ENCODE peak calls at places on chromosomes 11 and 22, in five cellular contexts. One of them, this sample, is unnamed.
A peak's percentile ranks its signal among the peaks of the same experiment; 100 is the strongest.

GRCh38 chr11:118916842-118917388 is 8.8 kb downstream of the BCL9L start:
- DNase-seq in H1: no peak
- DNase-seq in trophoblast cell: peak; percentile 73
- DNase-seq in neuronal stem cell: no peak
- DNase-seq in mesendoderm: peak; percentile 99
- DNase-seq in this sample: peak; percentile 83

GRCh38 chr11:100562102-100562501 is 125.0 kb upstream of the ARHGAP42 start:
- DNase-seq in H1: no peak
- DNase-seq in trophoblast cell: no peak
- DNase-seq in neuronal stem cell: no peak
- DNase-seq in mesendoderm: no peak
- DNase-seq in this sample: no peak

GRCh38 chr11:78256962-78257361 is 68.2 kb downstream of the USP35 start:
- DNase-seq in H1: no peak
- DNase-seq in trophoblast cell: no peak
- DNase-seq in neuronal stem cell: no peak
- DNase-seq in mesendoderm: peak; percentile 27
- DNase-seq in this sample: no peak

GRCh38 chr11:1202154-1202775 is 20.6 kb upstream of the MUC5B start:
- DNase-seq in H1: no peak
- DNase-seq in trophoblast cell: no peak
- DNase-seq in neuronal stem cell: no peak
- DNase-seq in mesendoderm: peak; percentile 23
- DNase-seq in this sample: peak; percentile 29

GRCh38 chr11:34235591-34236071 is 122.2 kb downstream of the ABTB2 start:
- DNase-seq in H1: no peak
- DNase-seq in trophoblast cell: no peak
- DNase-seq in neuronal stem cell: no peak
- DNase-seq in mesendoderm: peak; percentile 79
- DNase-seq in this sample: no peak

GRCh38 chr22:20174785-20175596 is 24.1 kb upstream of the CCDC188 start:
- DNase-seq in H1: no peak
- DNase-seq in trophoblast cell: no peak
- DNase-seq in neuronal stem cell: no peak
- DNase-seq in mesendoderm: peak; percentile 15
- DNase-seq in this sample: no peak

GRCh38 chr11:111691731-111692130 is 74.5 kb downstream of the PPP2R1B start:
- DNase-seq in H1: no peak
- DNase-seq in trophoblast cell: no peak
- DNase-seq in neuronal stem cell: no peak
- DNase-seq in mesendoderm: no peak
- DNase-seq in this sample: no peak

GRCh38 chr22:19940536-19941364 is 822 bp upstream of the COMT start:
- DNase-seq in H1: no peak
- DNase-seq in trophoblast cell: no peak
- DNase-seq in neuronal stem cell: no peak
- DNase-seq in mesendoderm: no peak
- DNase-seq in this sample: no peak

GRCh38 chr11:7577883-7578242 is 64.1 kb downstream of the PPFIBP2 start:
- DNase-seq in H1: no peak
- DNase-seq in trophoblast cell: peak; percentile 67
- DNase-seq in neuronal stem cell: no peak
- DNase-seq in mesendoderm: peak; percentile 87
- DNase-seq in this sample: peak; percentile 44

GRCh38 chr11:131675489-131675888 is 305.1 kb downstream of the NTM start:
- DNase-seq in H1: no peak
- DNase-seq in trophoblast cell: no peak
- DNase-seq in neuronal stem cell: no peak
- DNase-seq in mesendoderm: no peak
- DNase-seq in this sample: no peak

GRCh38 chr22:36445158-36445668 is 36.2 kb downstream of the TXN2 start:
- DNase-seq in H1: no peak
- DNase-seq in trophoblast cell: no peak
- DNase-seq in neuronal stem cell: no peak
- DNase-seq in mesendoderm: no peak
- DNase-seq in this sample: no peak

GRCh38 chr11:70826541-70826943 is 425.8 kb downstream of the SHANK2 start:
- DNase-seq in H1: no peak
- DNase-seq in trophoblast cell: no peak
- DNase-seq in neuronal stem cell: peak; percentile 57
- DNase-seq in mesendoderm: peak; percentile 66
- DNase-seq in this sample: peak; percentile 57

GRCh38 chr11:105361651-105362050 is 222.1 kb upstream of the CARD18 start:
- DNase-seq in H1: no peak
- DNase-seq in trophoblast cell: no peak
- DNase-seq in neuronal stem cell: no peak
- DNase-seq in mesendoderm: no peak
- DNase-seq in this sample: no peak

GRCh38 chr11:69304258-69304657 is 10.3 kb downstream of the MYEOV start:
- DNase-seq in H1: no peak
- DNase-seq in trophoblast cell: no peak
- DNase-seq in neuronal stem cell: no peak
- DNase-seq in mesendoderm: no peak
- DNase-seq in this sample: no peak

GRCh38 chr11:69306821-69307220 is 12.9 kb downstream of the MYEOV start:
- DNase-seq in H1: no peak
- DNase-seq in trophoblast cell: no peak
- DNase-seq in neuronal stem cell: no peak
- DNase-seq in mesendoderm: no peak
- DNase-seq in this sample: no peak

GRCh38 chr11:69305885-69306540 is 12.1 kb downstream of the MYEOV start:
- DNase-seq in H1: no peak
- DNase-seq in trophoblast cell: no peak
- DNase-seq in neuronal stem cell: no peak
- DNase-seq in mesendoderm: no peak
- DNase-seq in this sample: no peak

GRCh38 chr11:69303427-69303826 is 9.5 kb downstream of the MYEOV start:
- DNase-seq in H1: no peak
- DNase-seq in trophoblast cell: no peak
- DNase-seq in neuronal stem cell: no peak
- DNase-seq in mesendoderm: no peak
- DNase-seq in this sample: no peak

GRCh38 chr11:69304686-69305085 is 10.7 kb downstream of the MYEOV start:
- DNase-seq in H1: no peak
- DNase-seq in trophoblast cell: no peak
- DNase-seq in neuronal stem cell: no peak
- DNase-seq in mesendoderm: no peak
- DNase-seq in this sample: no peak
- H3K4ac ChIP-seq in H1: no peak overlapping the region
- H3K4ac ChIP-seq in trophoblast cell: no peak overlapping the region
- H3K4ac ChIP-seq in neuronal stem cell: no peak overlapping the region
- H3K4ac ChIP-seq in mesendoderm: no peak overlapping the region
- H3K4ac ChIP-seq in this sample: no peak overlapping the region

GRCh38 chr11:72411623-72412532 is 22.5 kb downstream of the CLPB start:
- DNase-seq in H1: no peak
- DNase-seq in trophoblast cell: no peak
- DNase-seq in neuronal stem cell: no peak
- DNase-seq in mesendoderm: peak; percentile 71
- DNase-seq in this sample: no peak
- H3K9ac ChIP-seq in H1: no peak overlapping the region
- H3K9ac ChIP-seq in trophoblast cell: no peak overlapping the region
- H3K9ac ChIP-seq in neuronal stem cell: peak overlapping the region; percentile 74
- H3K9ac ChIP-seq in mesendoderm: no peak overlapping the region
- H3K9ac ChIP-seq in this sample: no peak overlapping the region

GRCh38 chr11:35553831-35554230 is 28.4 kb upstream of the PAMR1 start:
- DNase-seq in H1: no peak
- DNase-seq in trophoblast cell: no peak
- DNase-seq in neuronal stem cell: no peak
- DNase-seq in mesendoderm: peak; percentile 21
- DNase-seq in this sample: no peak
- H3K4ac ChIP-seq in H1: no peak overlapping the region
- H3K4ac ChIP-seq in trophoblast cell: no peak overlapping the region
- H3K4ac ChIP-seq in neuronal stem cell: no peak overlapping the region
- H3K4ac ChIP-seq in mesendoderm: no peak overlapping the region
- H3K4ac ChIP-seq in this sample: no peak overlapping the region

GRCh38 chr11:19978668-19979518 is 181.4 kb downstream of the DBX1 start:
- DNase-seq in H1: no peak
- DNase-seq in trophoblast cell: peak; percentile 77
- DNase-seq in neuronal stem cell: no peak
- DNase-seq in mesendoderm: peak; percentile 74
- DNase-seq in this sample: no peak
- H3K9ac ChIP-seq in H1: no peak overlapping the region
- H3K9ac ChIP-seq in trophoblast cell: no peak overlapping the region
- H3K9ac ChIP-seq in neuronal stem cell: no peak overlapping the region
- H3K9ac ChIP-seq in mesendoderm: no peak overlapping the region
- H3K9ac ChIP-seq in this sample: no peak overlapping the region

GRCh38 chr11:66317322-66317765 is 500 bp upstream of the CD248 start:
- DNase-seq in H1: no peak
- DNase-seq in trophoblast cell: no peak
- DNase-seq in neuronal stem cell: no peak
- DNase-seq in mesendoderm: peak; percentile 48
- DNase-seq in this sample: no peak

GRCh38 chr11:66316849-66317251 is at the start of gene CD248:
- DNase-seq in H1: no peak
- DNase-seq in trophoblast cell: no peak
- DNase-seq in neuronal stem cell: no peak
- DNase-seq in mesendoderm: peak; percentile 70
- DNase-seq in this sample: peak; percentile 75

GRCh38 chr11:66315921-66316811 is 678 bp downstream of the CD248 start:
- DNase-seq in H1: no peak
- DNase-seq in trophoblast cell: no peak
- DNase-seq in neuronal stem cell: no peak
- DNase-seq in mesendoderm: no peak
- DNase-seq in this sample: no peak

GRCh38 chr11:66318576-66318970 is 1.7 kb upstream of the CD248 start:
- DNase-seq in H1: no peak
- DNase-seq in trophoblast cell: no peak
- DNase-seq in neuronal stem cell: no peak
- DNase-seq in mesendoderm: no peak
- DNase-seq in this sample: no peak

DNA sequence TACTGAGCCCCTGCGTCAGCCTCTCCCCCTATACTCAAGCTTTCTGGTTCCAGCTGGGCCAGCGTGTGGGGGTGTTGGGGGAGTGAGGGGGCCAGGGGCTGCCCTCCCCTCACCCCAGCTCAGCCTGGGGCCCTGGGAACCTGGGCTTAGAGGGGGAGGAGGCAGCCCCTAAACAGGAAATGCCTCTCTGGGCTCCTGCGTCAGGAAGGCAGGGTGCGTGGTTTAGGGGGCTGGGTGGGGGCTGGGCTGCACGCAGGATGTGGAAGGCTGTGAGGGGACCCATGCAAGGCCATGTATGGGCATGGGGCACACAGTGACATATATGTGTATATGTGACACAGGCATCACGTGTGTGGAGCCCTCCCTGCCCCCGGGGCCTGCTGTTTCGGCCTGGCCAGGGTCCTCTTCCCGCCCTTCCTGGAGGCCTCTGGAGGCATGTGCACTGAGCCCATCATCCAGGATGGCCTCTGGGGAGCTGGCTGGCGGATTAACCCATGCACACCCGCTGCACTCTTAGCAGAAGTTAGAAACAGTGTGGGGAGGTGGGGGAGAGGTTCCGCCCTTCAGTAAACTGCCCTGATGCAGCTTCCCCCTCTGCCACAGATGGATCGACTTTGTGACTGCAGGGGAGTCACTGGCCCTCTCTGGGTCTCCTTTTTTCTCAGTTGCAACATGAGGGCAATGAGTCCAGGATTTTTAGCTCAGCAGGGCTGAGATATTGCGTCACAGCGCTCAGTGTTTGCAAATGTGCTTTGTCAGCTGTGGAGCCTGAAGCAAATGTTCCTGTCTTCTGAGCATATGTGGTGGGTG is 1.1 kb upstream of the CD248 start:
- DNase-seq in H1: no peak
- DNase-seq in trophoblast cell: peak; percentile 9
- DNase-seq in neuronal stem cell: no peak
- DNase-seq in mesendoderm: peak; percentile 80
- DNase-seq in this sample: peak; percentile 66
- H3K4ac ChIP-seq in H1: peak overlapping the region; percentile 95
- H3K4ac ChIP-seq in trophoblast cell: peak overlapping the region; percentile 13
- H3K4ac ChIP-seq in neuronal stem cell: no peak overlapping the region
- H3K4ac ChIP-seq in mesendoderm: peak overlapping the region; percentile 75
- H3K4ac ChIP-seq in this sample: no peak overlapping the region

GRCh38 chr11:47980093-47980906 is at the start of gene PTPRJ:
- DNase-seq in H1: no peak
- DNase-seq in trophoblast cell: no peak
- DNase-seq in neuronal stem cell: peak; percentile 74
- DNase-seq in mesendoderm: peak; percentile 75
- DNase-seq in this sample: peak; percentile 75

GRCh38 chr11:47979378-47980092 is 824 bp upstream of the PTPRJ start:
- DNase-seq in H1: no peak
- DNase-seq in trophoblast cell: no peak
- DNase-seq in neuronal stem cell: peak; percentile 18
- DNase-seq in mesendoderm: peak; percentile 94
- DNase-seq in this sample: peak; percentile 75

GRCh38 chr11:47980907-47981621 is 705 bp downstream of the PTPRJ start:
- DNase-seq in H1: no peak
- DNase-seq in trophoblast cell: no peak
- DNase-seq in neuronal stem cell: peak; percentile 54
- DNase-seq in mesendoderm: peak; percentile 74
- DNase-seq in this sample: peak; percentile 45

GRCh38 chr11:47983464-47984397 is 3.4 kb downstream of the PTPRJ start:
- DNase-seq in H1: no peak
- DNase-seq in trophoblast cell: no peak
- DNase-seq in neuronal stem cell: no peak
- DNase-seq in mesendoderm: no peak
- DNase-seq in this sample: no peak

GRCh38 chr11:47981667-47982404 is 1.5 kb downstream of the PTPRJ start:
- DNase-seq in H1: no peak
- DNase-seq in trophoblast cell: no peak
- DNase-seq in neuronal stem cell: no peak
- DNase-seq in mesendoderm: no peak
- DNase-seq in this sample: no peak
- H3K9ac ChIP-seq in H1: peak overlapping the region; percentile 51
- H3K9ac ChIP-seq in trophoblast cell: no peak overlapping the region
- H3K9ac ChIP-seq in neuronal stem cell: no peak overlapping the region
- H3K9ac ChIP-seq in mesendoderm: peak overlapping the region; percentile 20
- H3K9ac ChIP-seq in this sample: no peak overlapping the region

GRCh38 chr22:27992294-27993165 is 73.5 kb upstream of the PITPNB start:
- DNase-seq in H1: no peak
- DNase-seq in trophoblast cell: no peak
- DNase-seq in neuronal stem cell: no peak
- DNase-seq in mesendoderm: no peak
- DNase-seq in this sample: peak; percentile 50

GRCh38 chr22:27990451-27990840 is 71.4 kb upstream of the PITPNB start:
- DNase-seq in H1: no peak
- DNase-seq in trophoblast cell: no peak
- DNase-seq in neuronal stem cell: no peak
- DNase-seq in mesendoderm: no peak
- DNase-seq in this sample: peak; percentile 28

GRCh38 chr22:27991586-27992293 is 72.7 kb upstream of the PITPNB start:
- DNase-seq in H1: no peak
- DNase-seq in trophoblast cell: no peak
- DNase-seq in neuronal stem cell: no peak
- DNase-seq in mesendoderm: no peak
- DNase-seq in this sample: peak; percentile 24

GRCh38 chr22:27989758-27990450 is 70.8 kb upstream of the PITPNB start:
- DNase-seq in H1: no peak
- DNase-seq in trophoblast cell: no peak
- DNase-seq in neuronal stem cell: no peak
- DNase-seq in mesendoderm: no peak
- DNase-seq in this sample: peak; percentile 24

DNA sequence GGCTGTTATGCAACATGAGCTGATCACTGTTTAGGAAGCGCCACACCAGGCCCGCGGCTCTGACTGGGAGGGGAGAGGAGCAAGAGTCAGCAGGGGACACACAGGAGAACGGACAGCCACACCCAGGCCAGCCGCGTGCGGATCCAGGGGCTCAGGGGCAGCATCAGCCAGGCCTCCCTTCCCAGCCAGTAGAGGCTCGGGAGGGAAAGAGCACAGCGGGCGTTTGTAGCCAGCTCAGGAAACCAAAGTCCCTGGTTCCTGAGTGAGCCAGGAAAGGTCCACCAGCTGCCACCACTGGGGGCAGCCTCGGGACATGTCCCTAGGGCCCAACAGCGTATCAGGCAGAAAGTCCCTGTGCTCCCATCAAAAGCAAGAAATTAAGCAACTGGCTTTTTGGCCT is 71.8 kb upstream of the PITPNB start:
- DNase-seq in H1: peak; percentile 61
- DNase-seq in trophoblast cell: peak; percentile 55
- DNase-seq in neuronal stem cell: peak; percentile 21
- DNase-seq in mesendoderm: peak; percentile 92
- DNase-seq in this sample: peak; percentile 89
- H3K4ac ChIP-seq in H1: no peak overlapping the region
- H3K4ac ChIP-seq in trophoblast cell: no peak overlapping the region
- H3K4ac ChIP-seq in neuronal stem cell: no peak overlapping the region
- H3K4ac ChIP-seq in mesendoderm: no peak overlapping the region
- H3K4ac ChIP-seq in this sample: no peak overlapping the region

This sample was measured in H9.